ENCODE peak calls at places on chromosomes 12 and 14, in six cellular contexts. V is IMR-90, L is HEK293T, F is GM12878, A is K562, U is HepG2. B is an unnamed sample.

GRCh38 chr12:105561981-105562726 is 231.7 kb downstream of the C12orf75 start:
- DNase-seq in V (peak), L (peak), F (no peak), A (no peak), U (no peak), B (peak)

GRCh38 chr14:63533474-63533873 is 9.7 kb downstream of the PPP2R5E start:
- DNase-seq in V (no peak), L (no peak), F (no peak), A (no peak), U (no peak), B (no peak)

GRCh38 chr14:65664436-65664835 is 251.9 kb downstream of the FUT8 start:
- DNase-seq in V (no peak), L (no peak), F (no peak), A (no peak), U (no peak), B (no peak)

GRCh38 chr14:70338550-70338949 is 20.9 kb downstream of the COX16 start:
- DNase-seq in V (no peak), L (no peak), F (no peak), A (no peak), U (no peak), B (no peak)

GRCh38 chr12:70240677-70241076 is 2.6 kb upstream of the CNOT2 start:
- DNase-seq in V (no peak), L (no peak), F (no peak), A (no peak), U (no peak), B (no peak)

GRCh38 chr12:113261847-113262470 is 40.7 kb downstream of the TPCN1 start:
- DNase-seq in V (peak), L (no peak), F (peak), A (no peak), U (no peak), B (no peak)

GRCh38 chr14:105258846-105259245 is 10.5 kb downstream of the BTBD6 start:
- DNase-seq in V (peak), L (no peak), F (no peak), A (no peak), U (no peak), B (peak)

GRCh38 chr14:62711351-62712023 is 333.8 kb downstream of the KCNH5 start:
- DNase-seq in V (no peak), L (peak), F (no peak), A (no peak), U (no peak), B (no peak)

GRCh38 chr12:3130053-3130805 is 53.0 kb downstream of the TSPAN9 start:
- DNase-seq in V (peak), L (no peak), F (no peak), A (no peak), U (no peak), B (no peak)

GRCh38 chr12:129186952-129187351 is 333.7 kb downstream of the GLT1D1 start:
- DNase-seq in V (no peak), L (no peak), F (no peak), A (peak), U (no peak), B (peak)

GRCh38 chr12:54650409-54650808 is 2.2 kb upstream of the DCD start:
- DNase-seq in V (no peak), L (no peak), F (no peak), A (no peak), U (no peak), B (no peak)

GRCh38 chr12:109670647-109671046 is 43.0 kb upstream of the FAM222A start:
- DNase-seq in V (no peak), L (no peak), F (no peak), A (peak), U (no peak), B (no peak)

GRCh38 chr14:103923863-103924262 is 4.4 kb upstream of the TDRD9 start:
- DNase-seq in V (no peak), L (no peak), F (no peak), A (peak), U (no peak), B (no peak)

GRCh38 chr12:38282886-38283285 is 33.7 kb upstream of the ALG10B start:
- DNase-seq in V (no peak), L (no peak), F (no peak), A (no peak), U (no peak), B (peak)

GRCh38 chr14:71891970-71892369 is 40.3 kb upstream of the RGS6 start:
- DNase-seq in V (no peak), L (no peak), F (no peak), A (no peak), U (no peak), B (no peak)

GRCh38 chr12:21756699-21757098 is 17.8 kb downstream of the KCNJ8 start:
- DNase-seq in V (no peak), L (no peak), F (no peak), A (no peak), U (no peak), B (no peak)

GRCh38 chr14:94751321-94751720 is 18.6 kb downstream of the GSC start:
- DNase-seq in V (no peak), L (no peak), F (no peak), A (no peak), U (no peak), B (no peak)

GRCh38 chr12:112684742-112685141 is 106.8 kb upstream of the RPH3A start:
- DNase-seq in V (no peak), L (no peak), F (no peak), A (peak), U (peak), B (peak)

GRCh38 chr14:91929700-91930099 is 17.8 kb downstream of the FBLN5 start:
- DNase-seq in V (peak), L (no peak), F (no peak), A (no peak), U (no peak), B (no peak)

GRCh38 chr12:32611986-32612385 is 67.1 kb upstream of the DNM1L start:
- DNase-seq in V (no peak), L (no peak), F (no peak), A (no peak), U (no peak), B (no peak)

DNA sequence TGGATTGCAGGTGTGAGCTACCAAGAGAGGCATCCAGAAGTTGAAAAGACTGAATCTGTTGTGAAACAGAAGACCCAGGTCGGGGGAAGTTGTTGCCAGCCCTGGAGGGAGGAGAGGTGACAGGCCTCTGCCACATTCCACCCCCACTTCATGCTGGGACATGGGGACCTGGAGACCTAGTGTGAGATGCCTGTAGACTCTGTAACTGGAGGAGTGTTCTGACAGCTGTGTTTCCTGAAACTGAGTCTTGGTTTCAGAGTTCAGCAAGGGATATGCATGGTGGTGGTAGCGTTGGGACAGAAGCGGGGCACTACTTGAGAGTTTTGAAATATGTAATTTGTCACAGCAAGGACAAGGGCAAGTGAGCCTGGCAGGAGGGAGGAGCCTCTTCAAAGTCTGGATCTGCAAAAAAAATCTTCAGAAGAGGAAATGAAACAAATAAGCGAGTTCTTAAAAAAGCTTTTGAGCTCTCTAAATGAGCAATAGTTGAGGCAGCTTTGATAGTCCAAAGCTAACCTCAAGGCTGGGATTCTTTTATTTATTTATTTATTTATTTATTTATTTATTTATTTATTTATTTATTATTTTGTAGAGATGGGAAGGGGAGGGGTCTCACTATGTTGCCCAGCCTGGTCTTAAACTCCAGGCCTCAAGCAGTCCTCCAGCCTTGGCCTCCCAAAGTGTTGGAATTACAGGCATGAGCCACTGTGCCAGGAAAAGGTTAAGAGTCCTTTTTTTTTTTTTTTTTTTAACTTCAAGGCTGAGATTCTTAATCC is 58.9 kb upstream of the EEA1 start:
- DNase-seq in V (no peak), L (no peak), F (peak), A (no peak), U (peak), B (no peak)
- TF ChIP-seq BHLHE40 in V (no peak), L (no peak), F (peak), A (no peak), U (no peak), B (no peak)

GRCh38 chr14:93317836-93318807 is 14.7 kb downstream of the BTBD7 start:
- DNase-seq in V (peak), L (no peak), F (no peak), A (peak), U (no peak), B (peak)
- TF ChIP-seq BHLHE40 in V (no peak), L (no peak), F (no peak), A (no peak), U (no peak), B (no peak)

DNA sequence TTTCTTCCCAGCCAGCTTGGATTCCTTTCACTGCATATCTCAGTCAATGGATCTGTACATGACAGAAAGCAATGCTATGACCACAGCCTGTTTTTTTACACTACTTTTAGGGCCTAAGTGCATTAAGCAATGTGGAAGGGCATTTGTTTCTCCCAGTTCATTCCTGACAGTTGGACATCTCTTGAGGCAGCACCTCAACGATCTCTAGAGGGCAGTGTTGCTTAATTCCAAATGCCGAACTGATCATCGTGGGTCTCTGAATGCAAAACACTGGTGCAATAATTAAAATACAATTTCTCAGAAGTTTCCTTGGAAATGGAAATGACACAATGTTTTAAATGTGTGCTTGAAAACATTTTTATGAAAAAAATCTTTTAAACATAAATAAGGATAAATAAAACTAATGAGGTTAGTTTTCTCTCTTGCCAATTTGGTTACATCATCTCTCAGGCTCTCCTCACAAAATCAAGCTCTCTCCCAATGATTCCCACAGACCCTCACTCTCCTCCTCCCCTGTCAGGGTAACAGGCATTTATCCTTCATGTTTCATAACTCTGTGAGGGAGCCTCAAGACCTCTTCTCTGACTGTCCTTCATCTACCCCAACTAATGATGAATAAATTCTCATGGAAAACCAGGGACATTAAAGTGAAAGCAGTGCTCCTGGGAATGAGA is 192.4 kb upstream of the SLC16A7 start:
- DNase-seq in V (peak), L (peak), F (no peak), A (peak), U (peak), B (peak)
- TF ChIP-seq BHLHE40 in V (no peak), L (no peak), F (no peak), A (no peak), U (no peak), B (no peak)

DNA sequence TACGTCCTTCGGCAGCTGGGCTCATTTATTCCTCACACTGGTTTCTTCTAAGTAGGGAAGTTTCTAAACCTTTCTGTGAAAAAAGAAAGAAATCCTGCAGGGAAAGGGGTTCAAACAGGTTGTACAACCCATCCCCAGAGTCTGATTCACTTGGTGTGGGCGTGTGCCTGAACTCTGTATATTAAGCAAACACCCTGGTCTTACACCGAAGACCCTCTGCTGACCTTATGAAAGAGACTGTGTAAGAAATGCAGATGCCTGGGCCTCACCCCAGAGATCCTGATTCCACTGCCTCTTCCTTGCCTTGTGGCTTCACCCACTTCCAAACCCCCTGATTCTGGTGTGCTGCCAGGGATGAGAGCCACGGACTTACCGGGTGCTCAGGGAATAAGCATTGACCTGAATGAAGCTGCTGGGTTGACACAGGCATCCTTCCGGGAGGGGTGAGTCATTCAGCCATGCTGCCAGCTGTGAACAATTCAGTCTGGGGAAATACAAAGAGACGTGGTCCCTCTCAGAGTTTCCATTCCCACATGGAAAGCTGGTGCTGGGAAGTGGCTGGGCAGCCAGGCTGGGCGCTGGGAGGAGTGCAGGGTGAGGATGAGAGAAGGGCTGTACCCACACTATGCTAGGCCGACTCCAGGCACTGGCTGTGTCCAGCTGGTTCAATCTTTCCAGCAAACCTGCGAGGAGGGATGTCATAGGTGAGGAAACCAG is 26.5 kb upstream of the ACTN1 start:
- DNase-seq in V (peak), L (no peak), F (no peak), A (peak), U (peak), B (peak)
- TF ChIP-seq BHLHE40 in V (peak), L (no peak), F (no peak), A (no peak), U (no peak), B (no peak)

GRCh38 chr14:35687335-35687939 is 121.7 kb downstream of the RALGAPA1 start:
- DNase-seq in V (peak), L (peak), F (peak), A (peak), U (peak), B (peak)
- TF ChIP-seq BHLHE40 in V (no peak), L (no peak), F (no peak), A (no peak), U (no peak), B (no peak)

GRCh38 chr12:93624595-93625294 is 52.3 kb downstream of the SOCS2 start:
- DNase-seq in V (peak), L (no peak), F (peak), A (peak), U (peak), B (peak)
- TF ChIP-seq BHLHE40 in V (peak), L (no peak), F (no peak), A (no peak), U (no peak), B (no peak)

GRCh38 chr12:108115123-108115745 is 13.9 kb upstream of the WSCD2 start:
- DNase-seq in V (no peak), L (no peak), F (no peak), A (no peak), U (no peak), B (no peak)
- TF ChIP-seq BHLHE40 in V (no peak), L (no peak), F (no peak), A (no peak), U (no peak), B (no peak)